ENCODE peak calls at places on chromosomes 1 and 21, in five cellular contexts. H, Q, J, Y and Z are unnamed samples.

GRCh38 chr1:227357229-227358078 is 39.2 kb upstream of the CDC42BPA start:
- DNase-seq in H (peak; percentile 86), Q (no peak), J (peak; percentile 70), Y (peak; percentile 84), Z (peak; percentile 80)

GRCh38 chr1:155176544-155177071 is 3.0 kb downstream of the TRIM46 start:
- DNase-seq in H (peak; percentile 95), Q (peak; percentile 89), J (peak; percentile 57), Y (peak; percentile 79), Z (peak; percentile 93)

GRCh38 chr1:15417365-15417934 is 7.8 kb downstream of the EFHD2 start:
- DNase-seq in H (no peak), Q (peak; percentile 46), J (peak; percentile 62), Y (no peak), Z (peak; percentile 84)

GRCh38 chr1:20124451-20125057 is 5.2 kb upstream of the PLA2G2D start:
- DNase-seq in H (no peak), Q (no peak), J (peak; percentile 91), Y (no peak), Z (no peak)

GRCh38 chr1:89908993-89909436 is 85.9 kb upstream of the ZNF326 start:
- DNase-seq in H (no peak), Q (no peak), J (peak; percentile 74), Y (peak; percentile 48), Z (no peak)

GRCh38 chr1:226640737-226641136 is 92.2 kb downstream of the STUM start:
- DNase-seq in H (no peak), Q (no peak), J (no peak), Y (no peak), Z (peak; percentile 72)

GRCh38 chr1:31427322-31427721 is 14.3 kb downstream of the SERINC2 start:
- DNase-seq in H (no peak), Q (no peak), J (no peak), Y (no peak), Z (no peak)

GRCh38 chr21:35511298-35512162 is 462.4 kb upstream of the RUNX1 start:
- DNase-seq in H (no peak), Q (no peak), J (peak; percentile 82), Y (no peak), Z (no peak)

GRCh38 chr1:89894210-89894668 is 73.4 kb downstream of the LRRC8D start:
- DNase-seq in H (no peak), Q (no peak), J (peak; percentile 47), Y (no peak), Z (no peak)

GRCh38 chr1:176897350-176898236 is 266.9 kb downstream of the ASTN1 start:
- DNase-seq in H (no peak), Q (peak; percentile 52), J (peak; percentile 37), Y (peak; percentile 35), Z (peak; percentile 78)

GRCh38 chr1:202584707-202585590 is 125.3 kb downstream of the SYT2 start:
- DNase-seq in H (no peak), Q (no peak), J (no peak), Y (no peak), Z (no peak)

GRCh38 chr1:100152271-100152670 is 19.3 kb downstream of the TRMT13 start:
- DNase-seq in H (no peak), Q (peak; percentile 47), J (no peak), Y (no peak), Z (no peak)

GRCh38 chr1:20442920-20443625 is 42.9 kb downstream of the CAMK2N1 start:
- DNase-seq in H (no peak), Q (no peak), J (no peak), Y (no peak), Z (no peak)

GRCh38 chr1:93450331-93450730 is 2.4 kb downstream of the FNBP1L start:
- DNase-seq in H (no peak), Q (no peak), J (no peak), Y (no peak), Z (no peak)

GRCh38 chr1:93446837-93447451 is 974 bp upstream of the FNBP1L start:
- DNase-seq in H (no peak), Q (no peak), J (peak; percentile 91), Y (peak; percentile 32), Z (no peak)

GRCh38 chr1:93448292-93448982 is 519 bp downstream of the FNBP1L start:
- DNase-seq in H (no peak), Q (peak; percentile 35), J (peak; percentile 37), Y (peak; percentile 68), Z (peak; percentile 83)

GRCh38 chr1:93448983-93449805 is 1.3 kb downstream of the FNBP1L start:
- DNase-seq in H (no peak), Q (peak; percentile 21), J (peak; percentile 60), Y (no peak), Z (no peak)

GRCh38 chr1:93447481-93448291 is at the start of gene FNBP1L:
- DNase-seq in H (peak; percentile 94), Q (peak; percentile 62), J (peak; percentile 73), Y (peak; percentile 83), Z (peak; percentile 90)
- TF ChIP-seq CTCF in H (no peak), Q (no peak), J (no peak), Y (no peak), Z (no peak)

GRCh38 chr21:42112857-42113256 is 41.7 kb downstream of the UMODL1 start:
- DNase-seq in H (no peak), Q (no peak), J (no peak), Y (no peak), Z (no peak)

GRCh38 chr21:42114646-42115045 is 43.5 kb downstream of the UMODL1 start:
- DNase-seq in H (no peak), Q (no peak), J (no peak), Y (no peak), Z (no peak)

GRCh38 chr21:42115136-42115683 is 44.1 kb downstream of the UMODL1 start:
- DNase-seq in H (no peak), Q (no peak), J (no peak), Y (no peak), Z (peak; percentile 62)

GRCh38 chr21:42112223-42112622 is 41.1 kb downstream of the UMODL1 start:
- DNase-seq in H (no peak), Q (no peak), J (no peak), Y (no peak), Z (no peak)

GRCh38 chr21:42113926-42114409 is 42.9 kb downstream of the UMODL1 start:
- DNase-seq in H (no peak), Q (no peak), J (peak; percentile 53), Y (no peak), Z (peak; percentile 60)
- TF ChIP-seq CTCF in H (no peak), Q (no peak), J (peak; percentile 39), Y (no peak), Z (no peak)

GRCh38 chr1:16613185-16614147 is at the start of gene NBPF1:
- DNase-seq in H (peak; percentile 99), Q (peak; percentile 100), J (peak; percentile 94), Y (peak; percentile 95), Z (peak; percentile 98)
- TF ChIP-seq CTCF in H (peak; percentile 16), Q (peak; percentile 7), J (no peak), Y (no peak), Z (no peak)

DNA sequence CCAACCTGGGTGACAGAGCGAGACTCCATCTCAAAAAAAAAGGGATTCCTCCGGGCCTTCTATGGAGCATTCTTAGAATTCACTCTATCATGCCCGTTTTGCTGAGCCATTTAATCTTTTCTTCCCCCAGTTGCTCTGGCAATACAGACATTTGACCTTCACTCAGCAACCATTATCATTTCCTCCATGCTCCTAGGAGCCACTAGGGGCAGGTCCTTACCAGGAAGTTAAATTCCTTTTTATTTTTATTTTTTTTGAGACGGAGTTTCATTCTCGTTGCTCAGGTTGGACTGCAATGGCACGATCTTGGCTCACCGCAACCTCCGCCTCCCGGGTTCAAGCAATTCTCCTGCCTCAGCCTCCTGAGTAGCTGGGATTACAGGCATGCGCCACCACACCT is 9.7 kb upstream of the CGN start:
- DNase-seq in H (no peak), Q (no peak), J (no peak), Y (no peak), Z (no peak)
- TF ChIP-seq CTCF in H (no peak), Q (no peak), J (peak; percentile 26), Y (no peak), Z (no peak)

GRCh38 chr1:43590389-43590788 is 59.6 kb upstream of the KDM4A start:
- DNase-seq in H (no peak), Q (no peak), J (no peak), Y (no peak), Z (no peak)
- TF ChIP-seq CTCF in H (no peak), Q (no peak), J (no peak), Y (no peak), Z (no peak)